ENCODE peak calls at places on chromosomes 4 and X, in four cellular contexts. L is IMR-90, P is H1, T is H9. R is an unnamed sample.
A peak's percentile ranks its signal among the peaks of the same experiment; 100 is the strongest.

GRCh38 chrX:116111934-116112595 is 58.5 kb upstream of the AGTR2 start:
- DNase-seq in T (no peak), L (no peak), P (no peak), R (no peak)

GRCh38 chr4:1809754-1810502 is 16.8 kb downstream of the FGFR3 start:
- DNase-seq in L (peak; percentile 46), T (peak; percentile 93), P (peak; percentile 76), R (peak; percentile 89)

GRCh38 chr4:83075696-83076095 is 38.8 kb downstream of the PLAC8 start:
- DNase-seq in L (peak; percentile 78), P (no peak), T (no peak), R (no peak)

GRCh38 chr4:184983660-184984356 is 34.5 kb upstream of the HELT start:
- DNase-seq in T (peak; percentile 92), P (no peak), L (peak; percentile 37), R (peak; percentile 91)

GRCh38 chrX:39877919-39878318 is 219.8 kb downstream of the BCOR start:
- DNase-seq in P (no peak), T (peak; percentile 48), L (no peak), R (no peak)

GRCh38 chrX:130100180-130100579 is 10.1 kb downstream of the ELF4 start:
- DNase-seq in T (no peak), L (no peak), P (no peak), R (no peak)

GRCh38 chr4:37815591-37815990 is 10.9 kb upstream of the PGM2 start:
- DNase-seq in L (no peak), T (no peak), P (no peak), R (no peak)

GRCh38 chr4:1855334-1856070 is 454 bp downstream of the LETM1 start:
- DNase-seq in P (no peak), T (no peak), L (no peak), R (no peak)

GRCh38 chr4:151218343-151218742 is 58.6 kb upstream of the PRSS48 start:
- DNase-seq in L (peak; percentile 53), T (no peak), P (no peak), R (peak; percentile 21)

GRCh38 chr4:156113138-156113537 is 159.5 kb upstream of the CTSO start:
- DNase-seq in L (no peak), P (no peak), T (no peak), R (peak; percentile 26)

GRCh38 chrX:153935326-153935851 is 552 bp upstream of the NAA10 start:
- DNase-seq in L (no peak), T (peak; percentile 69), P (no peak), R (peak; percentile 42)

GRCh38 chr4:138158746-138159297 is 83.3 kb downstream of the SLC7A11 start:
- DNase-seq in T (no peak), L (peak; percentile 91), P (no peak), R (peak; percentile 10)

GRCh38 chrX:131836161-131836560 is 186.9 kb upstream of the STK26 start:
- DNase-seq in L (no peak), P (no peak), T (no peak), R (no peak)

GRCh38 chrX:45164021-45164621 is 36.6 kb downstream of the DIPK2B start:
- DNase-seq in T (no peak), P (no peak), L (no peak), R (no peak)

GRCh38 chrX:103376979-103377324 is 614 bp downstream of the BEX3 start:
- DNase-seq in L (peak; percentile 27), T (peak; percentile 53), P (no peak), R (peak; percentile 75)

GRCh38 chrX:46444011-46444410 is 101.2 kb downstream of the ZNF674 start:
- DNase-seq in L (peak; percentile 89), T (no peak), P (no peak), R (peak; percentile 84)

GRCh38 chrX:153533041-153533565 is 15.7 kb downstream of the ATP2B3 start:
- DNase-seq in T (no peak), L (no peak), P (no peak), R (no peak)

GRCh38 chr4:48138936-48139335 is 4.9 kb upstream of the TXK start:
- DNase-seq in P (no peak), L (no peak), T (no peak), R (no peak)

GRCh38 chr4:48081196-48081595 is 52.9 kb downstream of the TXK start:
- DNase-seq in P (no peak), T (no peak), L (peak; percentile 4), R (no peak)

GRCh38 chr4:142614621-142615323 is 231.3 kb downstream of the INPP4B start:
- DNase-seq in T (no peak), P (no peak), L (peak; percentile 68), R (no peak)

GRCh38 chr4:113730467-113731216 is 30.9 kb downstream of the CAMK2D start:
- DNase-seq in P (no peak), T (no peak), L (no peak), R (no peak)

GRCh38 chrX:107654778-107655761 is 26.8 kb downstream of the PRPS1 start:
- DNase-seq in T (peak; percentile 97), P (peak; percentile 50), L (peak; percentile 92), R (peak; percentile 89)

GRCh38 chr4:32147446-32148064 is 1427.4 kb downstream of the PCDH7 start:
- DNase-seq in P (no peak), T (no peak), L (no peak), R (no peak)

DNA sequence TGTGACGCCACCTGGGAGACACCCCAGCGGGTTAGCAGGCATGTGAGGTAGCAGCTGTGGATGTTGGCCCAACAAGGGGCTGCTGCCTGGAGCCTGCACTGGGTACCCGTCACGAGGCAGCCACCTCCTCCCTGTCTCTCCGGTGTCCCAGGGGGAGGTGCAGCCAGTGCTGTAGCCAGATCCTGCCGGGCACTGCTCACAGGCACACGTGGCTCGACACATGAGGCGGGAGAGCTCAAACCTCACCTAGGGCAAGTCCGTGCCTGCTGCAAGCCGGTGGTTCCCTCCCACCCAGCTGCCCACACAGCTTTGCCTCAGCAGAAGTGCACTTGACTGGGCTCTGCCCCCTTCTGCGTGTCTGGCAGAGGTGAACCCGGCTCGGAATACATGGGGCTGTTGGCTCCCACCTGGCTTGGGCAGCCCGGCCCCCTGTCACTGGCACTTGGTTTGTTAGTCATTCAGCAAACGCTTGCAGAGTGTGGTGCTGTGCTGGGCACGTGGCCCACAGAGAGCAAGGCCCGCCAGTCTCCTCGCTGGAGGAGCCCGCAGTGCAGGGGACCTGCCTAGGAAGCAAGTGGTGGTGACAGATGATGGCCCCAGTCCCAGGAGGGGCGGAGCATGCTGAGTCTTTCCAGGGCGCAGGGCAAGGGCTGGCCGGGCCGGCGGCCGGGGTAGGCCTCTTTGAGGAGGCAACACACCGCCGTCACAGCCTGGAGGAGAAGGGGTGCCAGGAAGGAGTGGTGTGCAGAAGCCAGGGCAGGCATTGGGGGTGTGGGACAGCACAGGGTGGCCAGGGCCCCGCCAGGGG is 10.1 kb upstream of the SH3TC1 start:
- DNase-seq in P (no peak), L (no peak), T (no peak), R (no peak)
- H4K8ac ChIP-seq in P (no peak overlapping the region), L (no peak overlapping the region), T (no peak overlapping the region), R (no peak overlapping the region)

DNA sequence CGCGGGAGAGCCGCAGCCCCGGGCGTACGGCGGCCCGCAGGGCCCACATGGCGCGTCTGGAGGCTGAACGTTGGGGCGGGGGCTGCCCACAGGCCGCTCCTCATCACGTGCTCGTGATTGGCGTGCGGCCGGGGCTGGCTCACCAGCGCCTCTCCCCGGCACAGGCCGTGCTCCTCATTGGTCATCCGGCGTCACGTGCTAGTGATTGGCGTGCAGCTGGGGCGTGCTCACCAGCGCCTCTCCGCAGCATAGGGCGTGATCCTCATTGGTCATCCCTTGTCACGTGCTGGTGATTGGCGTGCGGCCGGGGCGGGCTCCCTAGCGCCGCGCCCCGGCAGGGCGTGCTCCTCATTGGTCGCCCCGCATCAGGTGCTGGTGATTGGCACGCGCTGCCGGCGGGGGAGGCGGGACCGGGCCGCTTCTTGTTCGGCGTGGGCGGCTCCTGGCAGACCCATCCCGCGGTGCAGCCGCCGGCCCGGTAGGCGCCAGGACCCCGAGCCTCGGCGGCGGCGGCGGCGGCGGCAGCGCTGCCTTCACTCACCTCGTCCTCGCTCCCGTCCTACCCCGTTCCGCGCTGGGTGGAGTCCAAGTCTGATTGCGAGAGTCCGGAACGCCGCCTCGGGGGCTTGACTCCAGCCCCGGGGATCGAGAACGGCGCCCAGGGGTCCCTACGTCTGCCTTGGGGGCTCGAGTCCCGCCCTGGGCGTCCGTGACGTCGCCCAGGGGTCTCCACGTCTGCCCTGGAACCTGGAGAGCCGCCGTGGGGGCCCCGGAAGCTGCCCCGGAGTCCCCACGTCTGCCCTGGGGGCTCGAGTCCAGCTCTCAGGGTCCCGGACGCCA is at the start of gene GTPBP6:
- DNase-seq in P (peak; percentile 99), T (peak; percentile 100), L (peak; percentile 100), R (peak; percentile 100)
- H3K56ac ChIP-seq in P (peak within 1 kb of the TSS; percentile 69), T (no peak within 1 kb of the TSS), L (peak within 1 kb of the TSS; percentile 51), R (peak within 1 kb of the TSS; percentile 98)

DNA sequence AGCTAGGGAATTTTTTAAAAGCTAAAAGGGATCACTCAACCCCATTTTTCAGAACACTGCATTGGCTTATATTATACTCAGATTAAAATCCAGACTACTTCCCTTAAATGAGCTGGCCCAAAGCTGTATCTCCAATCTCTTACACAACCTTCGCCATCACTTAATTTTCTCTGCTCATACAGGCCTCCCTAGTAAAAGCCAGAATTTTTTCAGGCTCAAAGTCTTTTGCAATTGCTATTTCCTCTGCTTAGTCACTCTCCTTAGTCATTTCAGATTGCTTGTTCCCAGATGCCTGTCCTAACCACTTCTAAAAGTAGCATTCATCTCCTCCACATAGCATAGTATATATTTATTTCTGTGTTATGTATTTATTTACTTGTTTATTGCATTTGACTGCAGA is 1587.9 kb upstream of the ADGRL3 start:
- DNase-seq in P (no peak), L (peak; percentile 2), T (no peak), R (peak; percentile 9)
- H3K4me2 ChIP-seq in P (no peak overlapping the region), L (no peak overlapping the region), T (no peak overlapping the region), R (no peak overlapping the region)

GRCh38 chrX:2848806-2849420 is 20.2 kb downstream of the GYG2 start:
- DNase-seq in P (no peak), T (no peak), L (peak; percentile 54), R (peak; percentile 68)
- H4K8ac ChIP-seq in P (no peak overlapping the region), T (no peak overlapping the region), L (peak overlapping the region; percentile 98), R (no peak overlapping the region)

DNA sequence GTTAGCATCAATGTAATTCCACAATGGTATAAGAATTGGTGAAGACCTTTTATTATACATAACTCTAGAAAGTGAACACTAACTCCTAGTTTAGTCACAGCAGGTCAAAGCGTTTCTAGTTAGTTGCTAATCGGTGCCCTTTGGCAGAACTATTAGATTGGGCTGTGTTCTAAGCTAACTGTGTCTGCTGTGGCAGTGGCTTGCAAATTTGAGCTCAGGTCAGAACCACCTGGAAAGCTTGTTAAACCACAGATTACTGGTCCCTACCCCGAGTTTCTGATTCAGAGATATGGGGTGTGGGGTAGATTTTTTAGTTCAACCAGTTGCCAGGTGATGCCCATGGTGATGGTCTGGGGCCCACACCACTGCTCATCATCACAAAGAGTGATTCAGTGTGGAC is 332.1 kb downstream of the UNC5C start:
- DNase-seq in T (no peak), P (no peak), L (no peak), R (no peak)
- H3K56ac ChIP-seq in T (no peak overlapping the region), P (no peak overlapping the region), L (no peak overlapping the region), R (no peak overlapping the region)

GRCh38 chr4:20254517-20255250 is 3.0 kb downstream of the SLIT2 start:
- DNase-seq in P (no peak), L (peak; percentile 39), T (peak; percentile 44), R (peak; percentile 71)
- H3K4me2 ChIP-seq in P (peak overlapping the region; percentile 99), L (peak overlapping the region; percentile 80), T (peak overlapping the region; percentile 86), R (peak overlapping the region; percentile 79)